ENCODE peak calls at places on chromosomes 12 and 14, in nine cellular contexts. One of them, this sample, is unnamed.

GRCh38 chr12:6352198-6353173 is 10.6 kb upstream of the TNFRSF1A start:
- DNase-seq in neuronal stem cell: no peak
- DNase-seq in activated T-cell treated with anti-CD3 and anti-CD28 coated beads, Interleukin-2, amount 50 U/mL, for 4 hours: no peak
- DNase-seq in memory B cell: no peak
- DNase-seq in left colon: no peak
- DNase-seq in keratinocyte: no peak
- DNase-seq in endothelial cell: no peak
- DNase-seq in NCI-H1092 treated with DMSO at 0.1 percent for 48 hours: no peak
- DNase-seq in naive thymus-derived CD8-positive, alpha-beta T cell: no peak
- DNase-seq in this sample: no peak

GRCh38 chr14:91155626-91156089 is 41.8 kb downstream of the DGLUCY start:
- DNase-seq in neuronal stem cell: no peak
- DNase-seq in activated T-cell treated with anti-CD3 and anti-CD28 coated beads, Interleukin-2, amount 50 U/mL, for 4 hours: no peak
- DNase-seq in memory B cell: no peak
- DNase-seq in left colon: no peak
- DNase-seq in keratinocyte: no peak
- DNase-seq in endothelial cell: no peak
- DNase-seq in NCI-H1092 treated with DMSO at 0.1 percent for 48 hours: no peak
- DNase-seq in naive thymus-derived CD8-positive, alpha-beta T cell: no peak
- DNase-seq in this sample: no peak

GRCh38 chr12:95959107-95959506 is 16.0 kb downstream of the AMDHD1 start:
- DNase-seq in neuronal stem cell: no peak
- DNase-seq in activated T-cell treated with anti-CD3 and anti-CD28 coated beads, Interleukin-2, amount 50 U/mL, for 4 hours: no peak
- DNase-seq in memory B cell: no peak
- DNase-seq in left colon: no peak
- DNase-seq in keratinocyte: no peak
- DNase-seq in endothelial cell: no peak
- DNase-seq in NCI-H1092 treated with DMSO at 0.1 percent for 48 hours: peak
- DNase-seq in naive thymus-derived CD8-positive, alpha-beta T cell: no peak
- DNase-seq in this sample: peak

GRCh38 chr14:52443506-52443905 is 108.8 kb downstream of the TXNDC16 start:
- DNase-seq in neuronal stem cell: no peak
- DNase-seq in activated T-cell treated with anti-CD3 and anti-CD28 coated beads, Interleukin-2, amount 50 U/mL, for 4 hours: no peak
- DNase-seq in memory B cell: no peak
- DNase-seq in left colon: no peak
- DNase-seq in keratinocyte: no peak
- DNase-seq in endothelial cell: no peak
- DNase-seq in NCI-H1092 treated with DMSO at 0.1 percent for 48 hours: no peak
- DNase-seq in naive thymus-derived CD8-positive, alpha-beta T cell: no peak
- DNase-seq in this sample: no peak

GRCh38 chr14:93655078-93655750 is 133.1 kb downstream of the PRIMA1 start:
- DNase-seq in neuronal stem cell: peak
- DNase-seq in activated T-cell treated with anti-CD3 and anti-CD28 coated beads, Interleukin-2, amount 50 U/mL, for 4 hours: no peak
- DNase-seq in memory B cell: no peak
- DNase-seq in left colon: no peak
- DNase-seq in keratinocyte: no peak
- DNase-seq in endothelial cell: peak
- DNase-seq in NCI-H1092 treated with DMSO at 0.1 percent for 48 hours: peak
- DNase-seq in naive thymus-derived CD8-positive, alpha-beta T cell: no peak
- DNase-seq in this sample: peak

GRCh38 chr14:28681681-28682080 is 84.9 kb upstream of the FOXG1 start:
- DNase-seq in neuronal stem cell: no peak
- DNase-seq in activated T-cell treated with anti-CD3 and anti-CD28 coated beads, Interleukin-2, amount 50 U/mL, for 4 hours: no peak
- DNase-seq in memory B cell: no peak
- DNase-seq in left colon: no peak
- DNase-seq in keratinocyte: no peak
- DNase-seq in endothelial cell: no peak
- DNase-seq in NCI-H1092 treated with DMSO at 0.1 percent for 48 hours: no peak
- DNase-seq in naive thymus-derived CD8-positive, alpha-beta T cell: no peak
- DNase-seq in this sample: no peak

GRCh38 chr12:51103977-51104376 is 20.6 kb upstream of the CSRNP2 start:
- DNase-seq in neuronal stem cell: no peak
- DNase-seq in activated T-cell treated with anti-CD3 and anti-CD28 coated beads, Interleukin-2, amount 50 U/mL, for 4 hours: no peak
- DNase-seq in memory B cell: no peak
- DNase-seq in left colon: no peak
- DNase-seq in keratinocyte: no peak
- DNase-seq in endothelial cell: no peak
- DNase-seq in NCI-H1092 treated with DMSO at 0.1 percent for 48 hours: no peak
- DNase-seq in naive thymus-derived CD8-positive, alpha-beta T cell: no peak
- DNase-seq in this sample: no peak

GRCh38 chr14:42143114-42143513 is 536.4 kb downstream of the LRFN5 start:
- DNase-seq in neuronal stem cell: no peak
- DNase-seq in activated T-cell treated with anti-CD3 and anti-CD28 coated beads, Interleukin-2, amount 50 U/mL, for 4 hours: no peak
- DNase-seq in memory B cell: no peak
- DNase-seq in left colon: no peak
- DNase-seq in keratinocyte: no peak
- DNase-seq in endothelial cell: no peak
- DNase-seq in NCI-H1092 treated with DMSO at 0.1 percent for 48 hours: no peak
- DNase-seq in naive thymus-derived CD8-positive, alpha-beta T cell: no peak
- DNase-seq in this sample: no peak

GRCh38 chr12:29562167-29562776 is 64.8 kb upstream of the OVCH1 start:
- DNase-seq in neuronal stem cell: no peak
- DNase-seq in activated T-cell treated with anti-CD3 and anti-CD28 coated beads, Interleukin-2, amount 50 U/mL, for 4 hours: no peak
- DNase-seq in memory B cell: no peak
- DNase-seq in left colon: peak
- DNase-seq in keratinocyte: no peak
- DNase-seq in endothelial cell: no peak
- DNase-seq in NCI-H1092 treated with DMSO at 0.1 percent for 48 hours: no peak
- DNase-seq in naive thymus-derived CD8-positive, alpha-beta T cell: no peak
- DNase-seq in this sample: no peak

GRCh38 chr12:76057316-76057715 is 25.7 kb upstream of the PHLDA1 start:
- DNase-seq in neuronal stem cell: no peak
- DNase-seq in activated T-cell treated with anti-CD3 and anti-CD28 coated beads, Interleukin-2, amount 50 U/mL, for 4 hours: no peak
- DNase-seq in memory B cell: no peak
- DNase-seq in left colon: no peak
- DNase-seq in keratinocyte: no peak
- DNase-seq in endothelial cell: no peak
- DNase-seq in NCI-H1092 treated with DMSO at 0.1 percent for 48 hours: no peak
- DNase-seq in naive thymus-derived CD8-positive, alpha-beta T cell: no peak
- DNase-seq in this sample: no peak

GRCh38 chr12:53966070-53966384 is 6.9 kb upstream of the HOXC11 start:
- DNase-seq in neuronal stem cell: no peak
- DNase-seq in activated T-cell treated with anti-CD3 and anti-CD28 coated beads, Interleukin-2, amount 50 U/mL, for 4 hours: no peak
- DNase-seq in memory B cell: no peak
- DNase-seq in left colon: no peak
- DNase-seq in keratinocyte: no peak
- DNase-seq in endothelial cell: no peak
- DNase-seq in NCI-H1092 treated with DMSO at 0.1 percent for 48 hours: no peak
- DNase-seq in naive thymus-derived CD8-positive, alpha-beta T cell: no peak
- DNase-seq in this sample: no peak

GRCh38 chr12:123034865-123035264 is 54.4 kb downstream of the ARL6IP4 start:
- DNase-seq in neuronal stem cell: no peak
- DNase-seq in activated T-cell treated with anti-CD3 and anti-CD28 coated beads, Interleukin-2, amount 50 U/mL, for 4 hours: peak
- DNase-seq in memory B cell: no peak
- DNase-seq in left colon: no peak
- DNase-seq in keratinocyte: no peak
- DNase-seq in endothelial cell: no peak
- DNase-seq in NCI-H1092 treated with DMSO at 0.1 percent for 48 hours: no peak
- DNase-seq in naive thymus-derived CD8-positive, alpha-beta T cell: no peak
- DNase-seq in this sample: no peak

GRCh38 chr12:27463826-27464554 is 17.5 kb downstream of the SMCO2 start:
- DNase-seq in neuronal stem cell: no peak
- DNase-seq in activated T-cell treated with anti-CD3 and anti-CD28 coated beads, Interleukin-2, amount 50 U/mL, for 4 hours: no peak
- DNase-seq in memory B cell: no peak
- DNase-seq in left colon: peak
- DNase-seq in keratinocyte: no peak
- DNase-seq in endothelial cell: no peak
- DNase-seq in NCI-H1092 treated with DMSO at 0.1 percent for 48 hours: no peak
- DNase-seq in naive thymus-derived CD8-positive, alpha-beta T cell: no peak
- DNase-seq in this sample: no peak

GRCh38 chr14:104066279-104066678 is 19.2 kb upstream of the ASPG start:
- DNase-seq in neuronal stem cell: no peak
- DNase-seq in activated T-cell treated with anti-CD3 and anti-CD28 coated beads, Interleukin-2, amount 50 U/mL, for 4 hours: no peak
- DNase-seq in memory B cell: no peak
- DNase-seq in left colon: no peak
- DNase-seq in keratinocyte: no peak
- DNase-seq in endothelial cell: no peak
- DNase-seq in NCI-H1092 treated with DMSO at 0.1 percent for 48 hours: no peak
- DNase-seq in naive thymus-derived CD8-positive, alpha-beta T cell: no peak
- DNase-seq in this sample: no peak

GRCh38 chr14:68682166-68683103 is 110.4 kb downstream of the ZFP36L1 start:
- DNase-seq in neuronal stem cell: no peak
- DNase-seq in activated T-cell treated with anti-CD3 and anti-CD28 coated beads, Interleukin-2, amount 50 U/mL, for 4 hours: peak
- DNase-seq in memory B cell: no peak
- DNase-seq in left colon: peak
- DNase-seq in keratinocyte: no peak
- DNase-seq in endothelial cell: no peak
- DNase-seq in NCI-H1092 treated with DMSO at 0.1 percent for 48 hours: no peak
- DNase-seq in naive thymus-derived CD8-positive, alpha-beta T cell: no peak
- DNase-seq in this sample: no peak

GRCh38 chr12:121903202-121903601 is 14.6 kb downstream of the PSMD9 start:
- DNase-seq in neuronal stem cell: no peak
- DNase-seq in activated T-cell treated with anti-CD3 and anti-CD28 coated beads, Interleukin-2, amount 50 U/mL, for 4 hours: no peak
- DNase-seq in memory B cell: no peak
- DNase-seq in left colon: no peak
- DNase-seq in keratinocyte: no peak
- DNase-seq in endothelial cell: no peak
- DNase-seq in NCI-H1092 treated with DMSO at 0.1 percent for 48 hours: no peak
- DNase-seq in naive thymus-derived CD8-positive, alpha-beta T cell: no peak
- DNase-seq in this sample: no peak

GRCh38 chr14:78836777-78837176 is 666.6 kb downstream of the NRXN3 start:
- DNase-seq in neuronal stem cell: peak
- DNase-seq in activated T-cell treated with anti-CD3 and anti-CD28 coated beads, Interleukin-2, amount 50 U/mL, for 4 hours: no peak
- DNase-seq in memory B cell: no peak
- DNase-seq in left colon: peak
- DNase-seq in keratinocyte: peak
- DNase-seq in endothelial cell: peak
- DNase-seq in NCI-H1092 treated with DMSO at 0.1 percent for 48 hours: peak
- DNase-seq in naive thymus-derived CD8-positive, alpha-beta T cell: no peak
- DNase-seq in this sample: peak